ENCODE peak calls at places on chromosomes 6 and 20, in ten cellular contexts. One of them, this sample, is unnamed.

GRCh38 chr20:3764659-3765058 is 2.9 kb downstream of the ADISSP start:
- DNase-seq in neural crest cell: no peak
- DNase-seq in uterus: no peak
- DNase-seq in stomach: no peak
- DNase-seq in fibroblast of pulmonary artery: no peak
- DNase-seq in astrocyte of the cerebellum: no peak
- DNase-seq in A549: no peak
- DNase-seq in nephron progenitor cell: no peak
- DNase-seq in progenitor cell of endocrine pancreas: no peak
- DNase-seq in AG09319: no peak
- DNase-seq in this sample: no peak

GRCh38 chr20:62141397-62142251 is 1.6 kb downstream of the PSMA7 start:
- DNase-seq in stomach: no peak
- DNase-seq in AG09319: no peak
- DNase-seq in nephron progenitor cell: no peak
- DNase-seq in progenitor cell of endocrine pancreas: no peak
- DNase-seq in astrocyte of the cerebellum: no peak
- DNase-seq in A549: no peak
- DNase-seq in fibroblast of pulmonary artery: peak; percentile 55
- DNase-seq in neural crest cell: no peak
- DNase-seq in uterus: no peak
- DNase-seq in this sample: peak; percentile 51

GRCh38 chr6:159691963-159692287 is 1.1 kb downstream of the SOD2 start:
- DNase-seq in AG09319: no peak
- DNase-seq in neural crest cell: no peak
- DNase-seq in A549: no peak
- DNase-seq in nephron progenitor cell: no peak
- DNase-seq in fibroblast of pulmonary artery: no peak
- DNase-seq in astrocyte of the cerebellum: no peak
- DNase-seq in stomach: no peak
- DNase-seq in uterus: no peak
- DNase-seq in progenitor cell of endocrine pancreas: no peak
- DNase-seq in this sample: peak; percentile 11

GRCh38 chr20:14929388-14929787 is 592.0 kb upstream of the FLRT3 start:
- DNase-seq in A549: no peak
- DNase-seq in stomach: no peak
- DNase-seq in AG09319: no peak
- DNase-seq in nephron progenitor cell: no peak
- DNase-seq in astrocyte of the cerebellum: no peak
- DNase-seq in fibroblast of pulmonary artery: no peak
- DNase-seq in uterus: no peak
- DNase-seq in neural crest cell: no peak
- DNase-seq in progenitor cell of endocrine pancreas: no peak
- DNase-seq in this sample: no peak

GRCh38 chr6:22642254-22642653 is 72.9 kb downstream of the HDGFL1 start:
- DNase-seq in A549: no peak
- DNase-seq in progenitor cell of endocrine pancreas: no peak
- DNase-seq in fibroblast of pulmonary artery: peak; percentile 9
- DNase-seq in nephron progenitor cell: no peak
- DNase-seq in uterus: no peak
- DNase-seq in stomach: no peak
- DNase-seq in AG09319: no peak
- DNase-seq in astrocyte of the cerebellum: no peak
- DNase-seq in neural crest cell: no peak
- DNase-seq in this sample: no peak

GRCh38 chr6:106084973-106085686 is 1.0 kb upstream of the PRDM1 start:
- DNase-seq in astrocyte of the cerebellum: no peak
- DNase-seq in uterus: no peak
- DNase-seq in A549: no peak
- DNase-seq in nephron progenitor cell: no peak
- DNase-seq in AG09319: no peak
- DNase-seq in stomach: no peak
- DNase-seq in progenitor cell of endocrine pancreas: no peak
- DNase-seq in fibroblast of pulmonary artery: peak; percentile 31
- DNase-seq in neural crest cell: no peak
- DNase-seq in this sample: no peak

GRCh38 chr6:137850816-137851602 is 16.1 kb upstream of the TNFAIP3 start:
- DNase-seq in stomach: no peak
- DNase-seq in fibroblast of pulmonary artery: no peak
- DNase-seq in AG09319: no peak
- DNase-seq in uterus: no peak
- DNase-seq in nephron progenitor cell: no peak
- DNase-seq in neural crest cell: no peak
- DNase-seq in progenitor cell of endocrine pancreas: no peak
- DNase-seq in astrocyte of the cerebellum: no peak
- DNase-seq in A549: no peak
- DNase-seq in this sample: no peak

GRCh38 chr6:7050911-7051779 is 56.6 kb upstream of the RREB1 start:
- DNase-seq in fibroblast of pulmonary artery: peak; percentile 49
- DNase-seq in nephron progenitor cell: peak; percentile 62
- DNase-seq in stomach: peak; percentile 75
- DNase-seq in AG09319: no peak
- DNase-seq in uterus: peak; percentile 40
- DNase-seq in neural crest cell: peak; percentile 33
- DNase-seq in A549: no peak
- DNase-seq in astrocyte of the cerebellum: no peak
- DNase-seq in progenitor cell of endocrine pancreas: peak; percentile 26
- DNase-seq in this sample: peak; percentile 48

GRCh38 chr6:128358111-128358780 is 162.2 kb downstream of the PTPRK start:
- DNase-seq in A549: no peak
- DNase-seq in stomach: no peak
- DNase-seq in neural crest cell: no peak
- DNase-seq in astrocyte of the cerebellum: peak; percentile 26
- DNase-seq in progenitor cell of endocrine pancreas: no peak
- DNase-seq in nephron progenitor cell: no peak
- DNase-seq in AG09319: no peak
- DNase-seq in fibroblast of pulmonary artery: no peak
- DNase-seq in uterus: no peak
- DNase-seq in this sample: no peak

GRCh38 chr6:35024601-35025054 is 116.5 kb downstream of the TCP11 start:
- DNase-seq in A549: peak; percentile 28
- DNase-seq in nephron progenitor cell: no peak
- DNase-seq in stomach: peak; percentile 47
- DNase-seq in fibroblast of pulmonary artery: peak; percentile 87
- DNase-seq in neural crest cell: no peak
- DNase-seq in AG09319: no peak
- DNase-seq in uterus: no peak
- DNase-seq in progenitor cell of endocrine pancreas: no peak
- DNase-seq in astrocyte of the cerebellum: peak; percentile 72
- DNase-seq in this sample: no peak

GRCh38 chr20:58213716-58214115 is 14.7 kb downstream of the ANKRD60 start:
- DNase-seq in fibroblast of pulmonary artery: no peak
- DNase-seq in progenitor cell of endocrine pancreas: no peak
- DNase-seq in A549: no peak
- DNase-seq in nephron progenitor cell: no peak
- DNase-seq in neural crest cell: no peak
- DNase-seq in stomach: no peak
- DNase-seq in astrocyte of the cerebellum: no peak
- DNase-seq in uterus: no peak
- DNase-seq in AG09319: no peak
- DNase-seq in this sample: no peak

GRCh38 chr20:11454966-11455799 is 462.5 kb upstream of the BTBD3 start:
- DNase-seq in neural crest cell: no peak
- DNase-seq in fibroblast of pulmonary artery: peak; percentile 79
- DNase-seq in progenitor cell of endocrine pancreas: no peak
- DNase-seq in uterus: no peak
- DNase-seq in AG09319: no peak
- DNase-seq in stomach: no peak
- DNase-seq in nephron progenitor cell: peak; percentile 12
- DNase-seq in A549: peak; percentile 58
- DNase-seq in astrocyte of the cerebellum: peak; percentile 82
- DNase-seq in this sample: no peak

GRCh38 chr20:53238121-53238660 is 266.0 kb downstream of the TSHZ2 start:
- DNase-seq in uterus: no peak
- DNase-seq in progenitor cell of endocrine pancreas: no peak
- DNase-seq in stomach: no peak
- DNase-seq in astrocyte of the cerebellum: no peak
- DNase-seq in nephron progenitor cell: no peak
- DNase-seq in neural crest cell: no peak
- DNase-seq in fibroblast of pulmonary artery: peak; percentile 8
- DNase-seq in AG09319: no peak
- DNase-seq in A549: no peak
- DNase-seq in this sample: no peak

GRCh38 chr6:53484409-53485280 is 60.3 kb downstream of the GCLC start:
- DNase-seq in stomach: peak; percentile 83
- DNase-seq in A549: no peak
- DNase-seq in astrocyte of the cerebellum: peak; percentile 75
- DNase-seq in nephron progenitor cell: peak; percentile 77
- DNase-seq in uterus: peak; percentile 44
- DNase-seq in neural crest cell: peak; percentile 78
- DNase-seq in AG09319: peak; percentile 44
- DNase-seq in progenitor cell of endocrine pancreas: peak; percentile 38
- DNase-seq in fibroblast of pulmonary artery: peak; percentile 88
- DNase-seq in this sample: peak; percentile 89

GRCh38 chr20:2709205-2709981 is 16.8 kb downstream of the EBF4 start:
- DNase-seq in A549: no peak
- DNase-seq in fibroblast of pulmonary artery: no peak
- DNase-seq in neural crest cell: no peak
- DNase-seq in AG09319: no peak
- DNase-seq in stomach: no peak
- DNase-seq in progenitor cell of endocrine pancreas: no peak
- DNase-seq in nephron progenitor cell: no peak
- DNase-seq in astrocyte of the cerebellum: no peak
- DNase-seq in uterus: no peak
- DNase-seq in this sample: no peak

GRCh38 chr6:15505463-15505918 is 157.3 kb downstream of the DTNBP1 start:
- DNase-seq in uterus: no peak
- DNase-seq in fibroblast of pulmonary artery: no peak
- DNase-seq in neural crest cell: no peak
- DNase-seq in progenitor cell of endocrine pancreas: no peak
- DNase-seq in nephron progenitor cell: no peak
- DNase-seq in AG09319: no peak
- DNase-seq in A549: no peak
- DNase-seq in stomach: no peak
- DNase-seq in astrocyte of the cerebellum: no peak
- DNase-seq in this sample: no peak

GRCh38 chr20:59667131-59667530 is 62.8 kb downstream of the PHACTR3 start:
- DNase-seq in progenitor cell of endocrine pancreas: no peak
- DNase-seq in astrocyte of the cerebellum: no peak
- DNase-seq in neural crest cell: no peak
- DNase-seq in AG09319: no peak
- DNase-seq in nephron progenitor cell: no peak
- DNase-seq in fibroblast of pulmonary artery: no peak
- DNase-seq in stomach: no peak
- DNase-seq in uterus: no peak
- DNase-seq in A549: no peak
- DNase-seq in this sample: no peak

GRCh38 chr6:17193376-17193775 is 87.8 kb upstream of the RBM24 start:
- DNase-seq in astrocyte of the cerebellum: no peak
- DNase-seq in A549: no peak
- DNase-seq in uterus: no peak
- DNase-seq in progenitor cell of endocrine pancreas: no peak
- DNase-seq in AG09319: no peak
- DNase-seq in nephron progenitor cell: no peak
- DNase-seq in stomach: no peak
- DNase-seq in fibroblast of pulmonary artery: no peak
- DNase-seq in neural crest cell: no peak
- DNase-seq in this sample: no peak

GRCh38 chr6:168232989-168233874 is 86.3 kb downstream of the DACT2 start:
- DNase-seq in fibroblast of pulmonary artery: no peak
- DNase-seq in A549: no peak
- DNase-seq in nephron progenitor cell: no peak
- DNase-seq in neural crest cell: no peak
- DNase-seq in uterus: no peak
- DNase-seq in astrocyte of the cerebellum: no peak
- DNase-seq in progenitor cell of endocrine pancreas: no peak
- DNase-seq in stomach: no peak
- DNase-seq in AG09319: no peak
- DNase-seq in this sample: no peak
- TF ChIP-seq CTCF in fibroblast of pulmonary artery: peak; percentile 5
- TF ChIP-seq CTCF in A549: no peak
- TF ChIP-seq CTCF in nephron progenitor cell: no peak
- TF ChIP-seq CTCF in neural crest cell: no peak
- TF ChIP-seq CTCF in uterus: no peak
- TF ChIP-seq CTCF in astrocyte of the cerebellum: no peak
- TF ChIP-seq CTCF in progenitor cell of endocrine pancreas: no peak
- TF ChIP-seq CTCF in stomach: no peak
- TF ChIP-seq CTCF in AG09319: no peak
- TF ChIP-seq CTCF in this sample: no peak

GRCh38 chr6:135180458-135181332 is at the start of gene MYB:
- DNase-seq in uterus: peak; percentile 35
- DNase-seq in stomach: peak; percentile 54
- DNase-seq in progenitor cell of endocrine pancreas: peak; percentile 59
- DNase-seq in fibroblast of pulmonary artery: peak; percentile 49
- DNase-seq in astrocyte of the cerebellum: no peak
- DNase-seq in A549: peak; percentile 64
- DNase-seq in neural crest cell: peak; percentile 65
- DNase-seq in nephron progenitor cell: peak; percentile 79
- DNase-seq in AG09319: no peak
- DNase-seq in this sample: peak; percentile 89
- TF ChIP-seq CTCF in uterus: no peak
- TF ChIP-seq CTCF in stomach: no peak
- TF ChIP-seq CTCF in progenitor cell of endocrine pancreas: peak; percentile 4
- TF ChIP-seq CTCF in fibroblast of pulmonary artery: no peak
- TF ChIP-seq CTCF in astrocyte of the cerebellum: no peak
- TF ChIP-seq CTCF in A549: no peak
- TF ChIP-seq CTCF in neural crest cell: no peak
- TF ChIP-seq CTCF in nephron progenitor cell: no peak
- TF ChIP-seq CTCF in AG09319: no peak
- TF ChIP-seq CTCF in this sample: no peak

GRCh38 chr20:45487231-45487635 is 17.7 kb downstream of the WFDC2 start:
- DNase-seq in uterus: no peak
- DNase-seq in astrocyte of the cerebellum: no peak
- DNase-seq in progenitor cell of endocrine pancreas: no peak
- DNase-seq in neural crest cell: no peak
- DNase-seq in stomach: no peak
- DNase-seq in fibroblast of pulmonary artery: no peak
- DNase-seq in A549: peak; percentile 20
- DNase-seq in nephron progenitor cell: peak; percentile 37
- DNase-seq in AG09319: no peak
- DNase-seq in this sample: peak; percentile 21
- TF ChIP-seq CTCF in uterus: no peak
- TF ChIP-seq CTCF in astrocyte of the cerebellum: no peak
- TF ChIP-seq CTCF in progenitor cell of endocrine pancreas: peak; percentile 62
- TF ChIP-seq CTCF in neural crest cell: peak; percentile 61
- TF ChIP-seq CTCF in stomach: no peak
- TF ChIP-seq CTCF in fibroblast of pulmonary artery: no peak
- TF ChIP-seq CTCF in A549: peak; percentile 9
- TF ChIP-seq CTCF in nephron progenitor cell: peak; percentile 41
- TF ChIP-seq CTCF in AG09319: no peak
- TF ChIP-seq CTCF in this sample: no peak

DNA sequence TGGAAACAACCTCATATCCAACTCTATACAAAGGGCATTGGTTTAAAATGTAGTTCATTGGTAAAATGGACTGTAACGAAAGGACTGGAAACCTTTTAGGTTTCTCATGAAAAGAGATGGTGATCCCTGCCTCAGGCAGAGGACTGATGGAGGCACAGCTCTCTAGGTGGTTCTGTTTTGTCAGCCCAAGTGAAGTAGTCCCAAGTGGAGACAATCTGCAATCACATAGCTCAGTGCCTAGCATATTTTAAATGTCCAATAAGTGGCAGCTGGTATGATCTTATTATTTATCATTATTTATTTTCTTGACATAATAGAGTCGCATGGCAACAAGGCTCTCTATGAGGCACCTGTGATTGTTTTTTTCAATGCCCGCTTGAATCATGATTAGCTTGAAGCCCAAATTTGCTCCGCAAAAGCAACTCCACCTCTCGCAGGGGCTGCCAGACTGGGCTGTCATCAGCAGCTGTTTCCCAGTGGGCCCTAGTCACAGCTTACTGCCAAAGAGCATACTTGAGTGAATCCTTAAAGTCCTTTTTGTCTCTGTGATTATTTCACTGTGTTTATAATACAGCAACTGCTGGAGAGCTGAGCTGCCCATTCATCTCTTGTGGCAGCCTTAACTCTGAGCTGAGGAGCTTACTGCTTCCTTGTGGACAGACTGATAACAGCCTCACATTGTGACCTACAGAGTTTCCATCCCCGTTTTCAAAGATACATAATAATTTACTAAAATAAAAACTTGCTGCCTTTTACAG is 19.7 kb upstream of the ENPP1 start:
- DNase-seq in nephron progenitor cell: no peak
- DNase-seq in astrocyte of the cerebellum: no peak
- DNase-seq in progenitor cell of endocrine pancreas: no peak
- DNase-seq in stomach: no peak
- DNase-seq in neural crest cell: no peak
- DNase-seq in uterus: peak; percentile 36
- DNase-seq in A549: no peak
- DNase-seq in fibroblast of pulmonary artery: no peak
- DNase-seq in AG09319: peak; percentile 19
- DNase-seq in this sample: no peak
- TF ChIP-seq CTCF in nephron progenitor cell: no peak
- TF ChIP-seq CTCF in astrocyte of the cerebellum: peak; percentile 49
- TF ChIP-seq CTCF in progenitor cell of endocrine pancreas: no peak
- TF ChIP-seq CTCF in stomach: no peak
- TF ChIP-seq CTCF in neural crest cell: no peak
- TF ChIP-seq CTCF in uterus: peak; percentile 45
- TF ChIP-seq CTCF in A549: no peak
- TF ChIP-seq CTCF in fibroblast of pulmonary artery: no peak
- TF ChIP-seq CTCF in AG09319: peak; percentile 50
- TF ChIP-seq CTCF in this sample: no peak